ENCODE peak calls at places on chromosomes 3 and 15, in seven cellular contexts. One of them, this sample, is unnamed.

GRCh38 chr3:124558898-124559649 is 171.2 kb upstream of the UMPS start:
- DNase-seq in amniotic epithelial cell: peak; percentile 97
- DNase-seq in AG04450: peak; percentile 86
- DNase-seq in astrocyte of the spinal cord: peak; percentile 94
- DNase-seq in stimulated activated CD4-positive, alpha-beta T cell treated with anti-CD3 and anti-CD28 coated beads, TNF-alpha, amount 100 ng/mL, for 1 hour: no peak
- DNase-seq in endothelial cell of umbilical vein: peak; percentile 91
- DNase-seq in activated CD4-positive, alpha-beta T cell treated with anti-CD3 and anti-CD28 coated beads for 4 hours: no peak
- DNase-seq in this sample: peak; percentile 72

GRCh38 chr3:126433496-126434263 is 39.0 kb downstream of the CFAP100 start:
- DNase-seq in endothelial cell of umbilical vein: no peak
- DNase-seq in astrocyte of the spinal cord: no peak
- DNase-seq in stimulated activated CD4-positive, alpha-beta T cell treated with anti-CD3 and anti-CD28 coated beads, TNF-alpha, amount 100 ng/mL, for 1 hour: no peak
- DNase-seq in AG04450: no peak
- DNase-seq in amniotic epithelial cell: no peak
- DNase-seq in activated CD4-positive, alpha-beta T cell treated with anti-CD3 and anti-CD28 coated beads for 4 hours: no peak
- DNase-seq in this sample: peak; percentile 76

GRCh38 chr3:53114011-53114400 is 16.2 kb downstream of the RFT1 start:
- DNase-seq in astrocyte of the spinal cord: peak; percentile 75
- DNase-seq in activated CD4-positive, alpha-beta T cell treated with anti-CD3 and anti-CD28 coated beads for 4 hours: peak; percentile 87
- DNase-seq in amniotic epithelial cell: peak; percentile 67
- DNase-seq in AG04450: no peak
- DNase-seq in stimulated activated CD4-positive, alpha-beta T cell treated with anti-CD3 and anti-CD28 coated beads, TNF-alpha, amount 100 ng/mL, for 1 hour: peak; percentile 64
- DNase-seq in endothelial cell of umbilical vein: peak; percentile 74
- DNase-seq in this sample: peak; percentile 78

GRCh38 chr15:47066386-47066785 is 650.9 kb upstream of the SEMA6D start:
- DNase-seq in activated CD4-positive, alpha-beta T cell treated with anti-CD3 and anti-CD28 coated beads for 4 hours: no peak
- DNase-seq in stimulated activated CD4-positive, alpha-beta T cell treated with anti-CD3 and anti-CD28 coated beads, TNF-alpha, amount 100 ng/mL, for 1 hour: no peak
- DNase-seq in astrocyte of the spinal cord: no peak
- DNase-seq in AG04450: no peak
- DNase-seq in endothelial cell of umbilical vein: peak; percentile 19
- DNase-seq in amniotic epithelial cell: no peak
- DNase-seq in this sample: no peak

GRCh38 chr3:17535173-17535730 is 207.2 kb downstream of the TBC1D5 start:
- DNase-seq in endothelial cell of umbilical vein: no peak
- DNase-seq in AG04450: no peak
- DNase-seq in astrocyte of the spinal cord: no peak
- DNase-seq in amniotic epithelial cell: no peak
- DNase-seq in stimulated activated CD4-positive, alpha-beta T cell treated with anti-CD3 and anti-CD28 coated beads, TNF-alpha, amount 100 ng/mL, for 1 hour: no peak
- DNase-seq in activated CD4-positive, alpha-beta T cell treated with anti-CD3 and anti-CD28 coated beads for 4 hours: no peak
- DNase-seq in this sample: no peak

GRCh38 chr3:113148307-113148703 is 63.1 kb upstream of the BOC start:
- DNase-seq in endothelial cell of umbilical vein: no peak
- DNase-seq in amniotic epithelial cell: no peak
- DNase-seq in stimulated activated CD4-positive, alpha-beta T cell treated with anti-CD3 and anti-CD28 coated beads, TNF-alpha, amount 100 ng/mL, for 1 hour: no peak
- DNase-seq in astrocyte of the spinal cord: no peak
- DNase-seq in AG04450: no peak
- DNase-seq in activated CD4-positive, alpha-beta T cell treated with anti-CD3 and anti-CD28 coated beads for 4 hours: no peak
- DNase-seq in this sample: peak; percentile 25

GRCh38 chr15:29925227-29926082 is 103.2 kb upstream of the TJP1 start:
- DNase-seq in amniotic epithelial cell: peak; percentile 78
- DNase-seq in astrocyte of the spinal cord: peak; percentile 83
- DNase-seq in activated CD4-positive, alpha-beta T cell treated with anti-CD3 and anti-CD28 coated beads for 4 hours: peak; percentile 2
- DNase-seq in AG04450: peak; percentile 44
- DNase-seq in endothelial cell of umbilical vein: peak; percentile 72
- DNase-seq in stimulated activated CD4-positive, alpha-beta T cell treated with anti-CD3 and anti-CD28 coated beads, TNF-alpha, amount 100 ng/mL, for 1 hour: no peak
- DNase-seq in this sample: peak; percentile 85

GRCh38 chr3:169886671-169887070 is 16.9 kb upstream of the LRRC31 start:
- DNase-seq in activated CD4-positive, alpha-beta T cell treated with anti-CD3 and anti-CD28 coated beads for 4 hours: no peak
- DNase-seq in endothelial cell of umbilical vein: no peak
- DNase-seq in stimulated activated CD4-positive, alpha-beta T cell treated with anti-CD3 and anti-CD28 coated beads, TNF-alpha, amount 100 ng/mL, for 1 hour: no peak
- DNase-seq in astrocyte of the spinal cord: peak; percentile 22
- DNase-seq in AG04450: peak; percentile 1
- DNase-seq in amniotic epithelial cell: no peak
- DNase-seq in this sample: peak; percentile 83

GRCh38 chr3:52237659-52238172 is 1.2 kb downstream of the TWF2 start:
- DNase-seq in amniotic epithelial cell: peak; percentile 84
- DNase-seq in stimulated activated CD4-positive, alpha-beta T cell treated with anti-CD3 and anti-CD28 coated beads, TNF-alpha, amount 100 ng/mL, for 1 hour: no peak
- DNase-seq in AG04450: peak; percentile 66
- DNase-seq in endothelial cell of umbilical vein: peak; percentile 61
- DNase-seq in activated CD4-positive, alpha-beta T cell treated with anti-CD3 and anti-CD28 coated beads for 4 hours: no peak
- DNase-seq in astrocyte of the spinal cord: peak; percentile 92
- DNase-seq in this sample: peak; percentile 93

GRCh38 chr15:39931615-39932014 is 2.3 kb upstream of the EIF2AK4 start:
- DNase-seq in amniotic epithelial cell: no peak
- DNase-seq in activated CD4-positive, alpha-beta T cell treated with anti-CD3 and anti-CD28 coated beads for 4 hours: no peak
- DNase-seq in astrocyte of the spinal cord: no peak
- DNase-seq in endothelial cell of umbilical vein: no peak
- DNase-seq in stimulated activated CD4-positive, alpha-beta T cell treated with anti-CD3 and anti-CD28 coated beads, TNF-alpha, amount 100 ng/mL, for 1 hour: no peak
- DNase-seq in AG04450: no peak
- DNase-seq in this sample: no peak

GRCh38 chr3:137764001-137764433 is at the start of gene SOX14:
- DNase-seq in endothelial cell of umbilical vein: no peak
- DNase-seq in stimulated activated CD4-positive, alpha-beta T cell treated with anti-CD3 and anti-CD28 coated beads, TNF-alpha, amount 100 ng/mL, for 1 hour: no peak
- DNase-seq in astrocyte of the spinal cord: no peak
- DNase-seq in activated CD4-positive, alpha-beta T cell treated with anti-CD3 and anti-CD28 coated beads for 4 hours: no peak
- DNase-seq in amniotic epithelial cell: no peak
- DNase-seq in AG04450: no peak
- DNase-seq in this sample: no peak

GRCh38 chr3:150547045-150547753 is 612 bp downstream of the EIF2A start:
- DNase-seq in AG04450: no peak
- DNase-seq in stimulated activated CD4-positive, alpha-beta T cell treated with anti-CD3 and anti-CD28 coated beads, TNF-alpha, amount 100 ng/mL, for 1 hour: no peak
- DNase-seq in activated CD4-positive, alpha-beta T cell treated with anti-CD3 and anti-CD28 coated beads for 4 hours: no peak
- DNase-seq in astrocyte of the spinal cord: peak; percentile 25
- DNase-seq in endothelial cell of umbilical vein: no peak
- DNase-seq in amniotic epithelial cell: peak; percentile 33
- DNase-seq in this sample: no peak

GRCh38 chr3:195001961-195002861 is 268.7 kb downstream of the XXYLT1 start:
- DNase-seq in stimulated activated CD4-positive, alpha-beta T cell treated with anti-CD3 and anti-CD28 coated beads, TNF-alpha, amount 100 ng/mL, for 1 hour: no peak
- DNase-seq in activated CD4-positive, alpha-beta T cell treated with anti-CD3 and anti-CD28 coated beads for 4 hours: no peak
- DNase-seq in AG04450: no peak
- DNase-seq in endothelial cell of umbilical vein: peak; percentile 80
- DNase-seq in astrocyte of the spinal cord: peak; percentile 43
- DNase-seq in amniotic epithelial cell: peak; percentile 34
- DNase-seq in this sample: peak; percentile 66

GRCh38 chr3:155129396-155129795 is 49.3 kb downstream of the MME start:
- DNase-seq in activated CD4-positive, alpha-beta T cell treated with anti-CD3 and anti-CD28 coated beads for 4 hours: no peak
- DNase-seq in astrocyte of the spinal cord: no peak
- DNase-seq in stimulated activated CD4-positive, alpha-beta T cell treated with anti-CD3 and anti-CD28 coated beads, TNF-alpha, amount 100 ng/mL, for 1 hour: no peak
- DNase-seq in amniotic epithelial cell: peak; percentile 43
- DNase-seq in AG04450: no peak
- DNase-seq in endothelial cell of umbilical vein: no peak
- DNase-seq in this sample: no peak

GRCh38 chr3:3145831-3146230 is 19.1 kb downstream of the TRNT1 start:
- DNase-seq in amniotic epithelial cell: no peak
- DNase-seq in AG04450: no peak
- DNase-seq in endothelial cell of umbilical vein: no peak
- DNase-seq in activated CD4-positive, alpha-beta T cell treated with anti-CD3 and anti-CD28 coated beads for 4 hours: no peak
- DNase-seq in astrocyte of the spinal cord: no peak
- DNase-seq in stimulated activated CD4-positive, alpha-beta T cell treated with anti-CD3 and anti-CD28 coated beads, TNF-alpha, amount 100 ng/mL, for 1 hour: no peak
- DNase-seq in this sample: no peak

GRCh38 chr3:102092617-102093466 is 243.5 kb downstream of the NFKBIZ start:
- DNase-seq in endothelial cell of umbilical vein: peak; percentile 83
- DNase-seq in astrocyte of the spinal cord: peak; percentile 81
- DNase-seq in stimulated activated CD4-positive, alpha-beta T cell treated with anti-CD3 and anti-CD28 coated beads, TNF-alpha, amount 100 ng/mL, for 1 hour: no peak
- DNase-seq in amniotic epithelial cell: peak; percentile 80
- DNase-seq in activated CD4-positive, alpha-beta T cell treated with anti-CD3 and anti-CD28 coated beads for 4 hours: no peak
- DNase-seq in AG04450: no peak
- DNase-seq in this sample: no peak

GRCh38 chr15:35290301-35290721 is 205.2 kb upstream of the NANOGP8 start:
- DNase-seq in stimulated activated CD4-positive, alpha-beta T cell treated with anti-CD3 and anti-CD28 coated beads, TNF-alpha, amount 100 ng/mL, for 1 hour: no peak
- DNase-seq in astrocyte of the spinal cord: no peak
- DNase-seq in activated CD4-positive, alpha-beta T cell treated with anti-CD3 and anti-CD28 coated beads for 4 hours: no peak
- DNase-seq in endothelial cell of umbilical vein: no peak
- DNase-seq in AG04450: no peak
- DNase-seq in amniotic epithelial cell: no peak
- DNase-seq in this sample: no peak

GRCh38 chr15:25693321-25694237 is 169.5 kb downstream of the ATP10A start:
- DNase-seq in endothelial cell of umbilical vein: no peak
- DNase-seq in activated CD4-positive, alpha-beta T cell treated with anti-CD3 and anti-CD28 coated beads for 4 hours: peak; percentile 14
- DNase-seq in astrocyte of the spinal cord: peak; percentile 26
- DNase-seq in stimulated activated CD4-positive, alpha-beta T cell treated with anti-CD3 and anti-CD28 coated beads, TNF-alpha, amount 100 ng/mL, for 1 hour: no peak
- DNase-seq in AG04450: no peak
- DNase-seq in amniotic epithelial cell: no peak
- DNase-seq in this sample: peak; percentile 31

GRCh38 chr3:194281766-194282165 is 69.4 kb downstream of the CPN2 start:
- DNase-seq in endothelial cell of umbilical vein: no peak
- DNase-seq in AG04450: no peak
- DNase-seq in stimulated activated CD4-positive, alpha-beta T cell treated with anti-CD3 and anti-CD28 coated beads, TNF-alpha, amount 100 ng/mL, for 1 hour: no peak
- DNase-seq in activated CD4-positive, alpha-beta T cell treated with anti-CD3 and anti-CD28 coated beads for 4 hours: no peak
- DNase-seq in astrocyte of the spinal cord: no peak
- DNase-seq in amniotic epithelial cell: no peak
- DNase-seq in this sample: no peak

GRCh38 chr3:111621535-111621934 is 26.4 kb upstream of the ZBED2 start:
- DNase-seq in endothelial cell of umbilical vein: peak; percentile 8
- DNase-seq in stimulated activated CD4-positive, alpha-beta T cell treated with anti-CD3 and anti-CD28 coated beads, TNF-alpha, amount 100 ng/mL, for 1 hour: no peak
- DNase-seq in astrocyte of the spinal cord: no peak
- DNase-seq in activated CD4-positive, alpha-beta T cell treated with anti-CD3 and anti-CD28 coated beads for 4 hours: peak; percentile 44
- DNase-seq in amniotic epithelial cell: peak; percentile 4
- DNase-seq in AG04450: no peak
- DNase-seq in this sample: no peak

GRCh38 chr3:135556184-135556583 is 409.3 kb upstream of the PPP2R3A start:
- DNase-seq in stimulated activated CD4-positive, alpha-beta T cell treated with anti-CD3 and anti-CD28 coated beads, TNF-alpha, amount 100 ng/mL, for 1 hour: no peak
- DNase-seq in amniotic epithelial cell: no peak
- DNase-seq in endothelial cell of umbilical vein: no peak
- DNase-seq in AG04450: no peak
- DNase-seq in astrocyte of the spinal cord: no peak
- DNase-seq in activated CD4-positive, alpha-beta T cell treated with anti-CD3 and anti-CD28 coated beads for 4 hours: no peak
- DNase-seq in this sample: no peak

GRCh38 chr3:14175383-14176037 is 2.9 kb downstream of the XPC start:
- DNase-seq in AG04450: no peak
- DNase-seq in amniotic epithelial cell: no peak
- DNase-seq in endothelial cell of umbilical vein: no peak
- DNase-seq in stimulated activated CD4-positive, alpha-beta T cell treated with anti-CD3 and anti-CD28 coated beads, TNF-alpha, amount 100 ng/mL, for 1 hour: peak; percentile 11
- DNase-seq in activated CD4-positive, alpha-beta T cell treated with anti-CD3 and anti-CD28 coated beads for 4 hours: peak; percentile 43
- DNase-seq in astrocyte of the spinal cord: peak; percentile 42
- DNase-seq in this sample: no peak

GRCh38 chr15:90184786-90185704 is 16.1 kb upstream of the SEMA4B start:
- DNase-seq in endothelial cell of umbilical vein: no peak
- DNase-seq in stimulated activated CD4-positive, alpha-beta T cell treated with anti-CD3 and anti-CD28 coated beads, TNF-alpha, amount 100 ng/mL, for 1 hour: no peak
- DNase-seq in astrocyte of the spinal cord: peak; percentile 32
- DNase-seq in activated CD4-positive, alpha-beta T cell treated with anti-CD3 and anti-CD28 coated beads for 4 hours: peak; percentile 42
- DNase-seq in AG04450: no peak
- DNase-seq in amniotic epithelial cell: no peak
- DNase-seq in this sample: peak; percentile 62

GRCh38 chr15:90352109-90352893 is at the start of gene ZNF774:
- DNase-seq in AG04450: peak; percentile 88
- DNase-seq in amniotic epithelial cell: peak; percentile 91
- DNase-seq in activated CD4-positive, alpha-beta T cell treated with anti-CD3 and anti-CD28 coated beads for 4 hours: peak; percentile 89
- DNase-seq in stimulated activated CD4-positive, alpha-beta T cell treated with anti-CD3 and anti-CD28 coated beads, TNF-alpha, amount 100 ng/mL, for 1 hour: peak; percentile 73
- DNase-seq in endothelial cell of umbilical vein: peak; percentile 96
- DNase-seq in astrocyte of the spinal cord: peak; percentile 94
- DNase-seq in this sample: peak; percentile 94

GRCh38 chr3:195240939-195241338 is 30.0 kb downstream of the XXYLT1 start:
- DNase-seq in stimulated activated CD4-positive, alpha-beta T cell treated with anti-CD3 and anti-CD28 coated beads, TNF-alpha, amount 100 ng/mL, for 1 hour: no peak
- DNase-seq in AG04450: no peak
- DNase-seq in activated CD4-positive, alpha-beta T cell treated with anti-CD3 and anti-CD28 coated beads for 4 hours: no peak
- DNase-seq in astrocyte of the spinal cord: no peak
- DNase-seq in endothelial cell of umbilical vein: no peak
- DNase-seq in amniotic epithelial cell: no peak
- DNase-seq in this sample: no peak

GRCh38 chr3:195097331-195098255 is 173.4 kb downstream of the XXYLT1 start:
- DNase-seq in endothelial cell of umbilical vein: peak; percentile 31
- DNase-seq in stimulated activated CD4-positive, alpha-beta T cell treated with anti-CD3 and anti-CD28 coated beads, TNF-alpha, amount 100 ng/mL, for 1 hour: no peak
- DNase-seq in amniotic epithelial cell: no peak
- DNase-seq in activated CD4-positive, alpha-beta T cell treated with anti-CD3 and anti-CD28 coated beads for 4 hours: no peak
- DNase-seq in AG04450: no peak
- DNase-seq in astrocyte of the spinal cord: no peak
- DNase-seq in this sample: no peak

GRCh38 chr3:143644370-143645089 is 203.7 kb downstream of the SLC9A9 start:
- DNase-seq in stimulated activated CD4-positive, alpha-beta T cell treated with anti-CD3 and anti-CD28 coated beads, TNF-alpha, amount 100 ng/mL, for 1 hour: no peak
- DNase-seq in AG04450: peak; percentile 10
- DNase-seq in astrocyte of the spinal cord: peak; percentile 88
- DNase-seq in endothelial cell of umbilical vein: peak; percentile 87
- DNase-seq in activated CD4-positive, alpha-beta T cell treated with anti-CD3 and anti-CD28 coated beads for 4 hours: no peak
- DNase-seq in amniotic epithelial cell: peak; percentile 88
- DNase-seq in this sample: peak; percentile 26

GRCh38 chr3:136250862-136251460 is 821 bp downstream of the PCCB start:
- DNase-seq in endothelial cell of umbilical vein: peak; percentile 61
- DNase-seq in astrocyte of the spinal cord: peak; percentile 53
- DNase-seq in amniotic epithelial cell: peak; percentile 14
- DNase-seq in stimulated activated CD4-positive, alpha-beta T cell treated with anti-CD3 and anti-CD28 coated beads, TNF-alpha, amount 100 ng/mL, for 1 hour: no peak
- DNase-seq in activated CD4-positive, alpha-beta T cell treated with anti-CD3 and anti-CD28 coated beads for 4 hours: peak; percentile 11
- DNase-seq in AG04450: no peak
- DNase-seq in this sample: peak; percentile 74

GRCh38 chr3:151871639-151872468 is 1.6 kb upstream of the SUCNR1 start:
- DNase-seq in endothelial cell of umbilical vein: peak; percentile 66
- DNase-seq in AG04450: no peak
- DNase-seq in activated CD4-positive, alpha-beta T cell treated with anti-CD3 and anti-CD28 coated beads for 4 hours: no peak
- DNase-seq in stimulated activated CD4-positive, alpha-beta T cell treated with anti-CD3 and anti-CD28 coated beads, TNF-alpha, amount 100 ng/mL, for 1 hour: no peak
- DNase-seq in astrocyte of the spinal cord: no peak
- DNase-seq in amniotic epithelial cell: peak; percentile 27
- DNase-seq in this sample: no peak

GRCh38 chr3:68447885-68448284 is 484.5 kb downstream of the TAFA4 start:
- DNase-seq in stimulated activated CD4-positive, alpha-beta T cell treated with anti-CD3 and anti-CD28 coated beads, TNF-alpha, amount 100 ng/mL, for 1 hour: no peak
- DNase-seq in AG04450: no peak
- DNase-seq in amniotic epithelial cell: no peak
- DNase-seq in endothelial cell of umbilical vein: no peak
- DNase-seq in activated CD4-positive, alpha-beta T cell treated with anti-CD3 and anti-CD28 coated beads for 4 hours: no peak
- DNase-seq in astrocyte of the spinal cord: no peak
- DNase-seq in this sample: no peak

GRCh38 chr3:149581248-149581647 is 76.6 kb downstream of the WWTR1 start:
- DNase-seq in amniotic epithelial cell: peak; percentile 33
- DNase-seq in astrocyte of the spinal cord: peak; percentile 66
- DNase-seq in AG04450: no peak
- DNase-seq in stimulated activated CD4-positive, alpha-beta T cell treated with anti-CD3 and anti-CD28 coated beads, TNF-alpha, amount 100 ng/mL, for 1 hour: no peak
- DNase-seq in activated CD4-positive, alpha-beta T cell treated with anti-CD3 and anti-CD28 coated beads for 4 hours: no peak
- DNase-seq in endothelial cell of umbilical vein: no peak
- DNase-seq in this sample: no peak